ENCODE peak calls at places on chromosomes 5 and 9, in five cellular contexts. Q is naive thymus-derived CD8-positive, alpha-beta T cell; X is cardiac muscle cell; M is ureter; T is activated T-helper 1 cell treated with Interleukin-2 at 50 U/mL for 16 hours. I is an unnamed sample.

GRCh38 chr5:142095651-142096330 is 12.8 kb upstream of the NDFIP1 start:
- DNase-seq in Q (peak), X (peak), M (no peak), T (peak), I (peak)

GRCh38 chr5:16897284-16897704 is 38.8 kb downstream of the MYO10 start:
- DNase-seq in Q (no peak), X (peak), M (no peak), T (no peak), I (no peak)

GRCh38 chr9:21119093-21119770 is 22.4 kb downstream of the IFNW1 start:
- DNase-seq in Q (no peak), X (no peak), M (no peak), T (no peak), I (no peak)

GRCh38 chr9:69495331-69495730 is 170.3 kb downstream of the ENTREP1 start:
- DNase-seq in Q (no peak), X (peak), M (no peak), T (no peak), I (no peak)

GRCh38 chr9:133144142-133144886 is 19.4 kb downstream of the GBGT1 start:
- DNase-seq in Q (peak), X (peak), M (peak), T (peak), I (peak)

GRCh38 chr5:129749101-129749500 is 1.2 kb downstream of the MINAR2 start:
- DNase-seq in Q (no peak), X (no peak), M (no peak), T (no peak), I (no peak)

GRCh38 chr5:174840435-174840834 is 116.1 kb downstream of the MSX2 start:
- DNase-seq in Q (no peak), X (no peak), M (no peak), T (no peak), I (no peak)

GRCh38 chr5:1167728-1168709 is 33.4 kb upstream of the SLC6A19 start:
- DNase-seq in Q (peak), X (peak), M (peak), T (peak), I (peak)

GRCh38 chr5:145812877-145813276 is 22.3 kb downstream of the PRELID2 start:
- DNase-seq in Q (no peak), X (no peak), M (no peak), T (no peak), I (no peak)

GRCh38 chr5:120073722-120074121 is 390.4 kb upstream of the PRR16 start:
- DNase-seq in Q (no peak), X (no peak), M (no peak), T (no peak), I (no peak)

GRCh38 chr5:154162475-154163217 is 27.9 kb upstream of the GALNT10 start:
- DNase-seq in Q (no peak), X (no peak), M (no peak), T (no peak), I (no peak)

GRCh38 chr9:124834586-124834985 is 18.7 kb upstream of the WDR38 start:
- DNase-seq in Q (no peak), X (no peak), M (no peak), T (no peak), I (no peak)

GRCh38 chr5:149133795-149134777 is 7.2 kb upstream of the ABLIM3 start:
- DNase-seq in Q (no peak), X (no peak), M (no peak), T (no peak), I (no peak)

GRCh38 chr5:179553875-179554274 is 3.5 kb downstream of the RUFY1 start:
- DNase-seq in Q (no peak), X (no peak), M (no peak), T (no peak), I (no peak)

GRCh38 chr5:1063661-1064382 is 48.0 kb downstream of the SLC12A7 start:
- DNase-seq in Q (no peak), X (no peak), M (no peak), T (no peak), I (no peak)

GRCh38 chr9:78654324-78654723 is 357.4 kb downstream of the PSAT1 start:
- DNase-seq in Q (no peak), X (no peak), M (no peak), T (no peak), I (no peak)

GRCh38 chr9:72292874-72293607 is 72.0 kb downstream of the ZFAND5 start:
- DNase-seq in Q (no peak), X (peak), M (peak), T (no peak), I (no peak)

GRCh38 chr9:132551556-132551955 is 30.9 kb upstream of the BARHL1 start:
- DNase-seq in Q (no peak), X (no peak), M (no peak), T (no peak), I (no peak)

I was measured in T follicular helper cell.